ENCODE peak calls at places on chromosomes 13 and 19, in four cellular contexts. U, O, W and Q are unnamed samples.

GRCh38 chr13:113209336-113209879 is at the start of gene CUL4A:
- DNase-seq in O (peak), U (peak), W (no peak), Q (peak)

GRCh38 chr13:28613562-28613961 is 45.4 kb upstream of the POMP start:
- DNase-seq in O (no peak), W (no peak), U (no peak), Q (no peak)

GRCh38 chr19:6677924-6678689 is 8.1 kb upstream of the TNFSF14 start:
- DNase-seq in U (no peak), O (peak), W (no peak), Q (no peak)

GRCh38 chr19:13794388-13794751 is 873 bp upstream of the ZSWIM4 start:
- DNase-seq in U (no peak), O (peak), W (peak), Q (no peak)

GRCh38 chr19:5774921-5775320 is 9.6 kb downstream of the PRR22 start:
- DNase-seq in W (no peak), U (no peak), O (no peak), Q (no peak)

GRCh38 chr13:75052616-75053015 is 429.4 kb downstream of the TBC1D4 start:
- DNase-seq in O (no peak), U (no peak), W (no peak), Q (peak)

GRCh38 chr13:49214917-49215376 is 5.2 kb upstream of the MLNR start:
- DNase-seq in W (no peak), O (peak), U (no peak), Q (peak)

GRCh38 chr19:2014731-2015610 is 543 bp downstream of the BTBD2 start:
- DNase-seq in O (no peak), W (no peak), U (no peak), Q (no peak)

GRCh38 chr19:45455707-45456499 is 11.9 kb upstream of the FOSB start:
- DNase-seq in W (peak), U (no peak), O (peak), Q (peak)

GRCh38 chr13:105497597-105497996 is 1037.9 kb downstream of the EFNB2 start:
- DNase-seq in W (no peak), U (no peak), O (no peak), Q (peak)

GRCh38 chr13:75713852-75714251 is 77.7 kb downstream of the LMO7 start:
- DNase-seq in W (no peak), O (no peak), U (no peak), Q (no peak)

GRCh38 chr19:732325-733069 is 18.4 kb upstream of the MISP start:
- DNase-seq in W (no peak), U (no peak), O (no peak), Q (no peak)

GRCh38 chr13:71712988-71713653 is 153.9 kb downstream of the DACH1 start:
- DNase-seq in W (peak), U (no peak), O (no peak), Q (peak)

GRCh38 chr13:42487221-42487620 is 86.7 kb upstream of the TNFSF11 start:
- DNase-seq in W (peak), U (no peak), O (no peak), Q (no peak)

GRCh38 chr13:92963029-92963428 is 263.6 kb upstream of the GPC6 start:
- DNase-seq in O (no peak), U (no peak), W (peak), Q (no peak)

GRCh38 chr19:7970716-7971448 is 27.4 kb upstream of the TIMM44 start:
- DNase-seq in U (no peak), W (peak), O (peak), Q (peak)

GRCh38 chr13:105814219-105814901 is 721.1 kb downstream of the EFNB2 start:
- DNase-seq in W (no peak), O (no peak), U (no peak), Q (peak)

GRCh38 chr19:15247107-15248014 is 15.1 kb upstream of the EPHX3 start:
- DNase-seq in O (no peak), U (no peak), W (no peak), Q (no peak)

GRCh38 chr19:49475995-49476880 is 2.2 kb downstream of the FLT3LG start:
- DNase-seq in W (no peak), U (no peak), O (peak), Q (peak)

GRCh38 chr19:28971011-28971410 is 241.9 kb downstream of the UQCRFS1 start:
- DNase-seq in W (no peak), O (no peak), U (no peak), Q (no peak)

GRCh38 chr19:44757735-44758505 is 9.4 kb downstream of the BCL3 start:
- DNase-seq in W (no peak), U (no peak), O (no peak), Q (no peak)

GRCh38 chr19:47778954-47779351 is 450 bp downstream of the SELENOW start:
- DNase-seq in W (no peak), U (no peak), O (no peak), Q (peak)

GRCh38 chr19:7602935-7603497 is 7.4 kb downstream of the CAMSAP3 start:
- DNase-seq in U (no peak), W (no peak), O (no peak), Q (no peak)

GRCh38 chr19:906480-906879 is 6.5 kb downstream of the R3HDM4 start:
- DNase-seq in W (no peak), O (no peak), U (no peak), Q (no peak)

GRCh38 chr19:1836458-1837221 is 11.6 kb downstream of the REXO1 start:
- DNase-seq in O (no peak), U (no peak), W (no peak), Q (no peak)